ENCODE peak calls at places on chromosomes 5 and 9, in eight cellular contexts. J is neural crest cell, K is DMS153, Z is SW480, L is neuronal stem cell, N is iris pigment epithelial cell, Y is skeletal muscle cell, I is islet precursor cell. C is an unnamed sample.

GRCh38 chr9:99595796-99596195 is 225.9 kb upstream of the NR4A3 start:
- DNase-seq in K (no peak), N (no peak), Z (no peak), J (no peak), Y (no peak), I (no peak), L (no peak), C (no peak)

GRCh38 chr9:125513634-125514413 is 193.2 kb downstream of the MAPKAP1 start:
- DNase-seq in N (peak), I (peak), Z (peak), L (no peak), Y (no peak), K (no peak), J (no peak), C (no peak)

GRCh38 chr5:166823360-166823759 is 1468.1 kb upstream of the WWC1 start:
- DNase-seq in Z (no peak), I (no peak), N (no peak), K (no peak), Y (no peak), J (no peak), L (no peak), C (no peak)

GRCh38 chr5:14399054-14399657 is 182.4 kb upstream of the OTULINL start:
- DNase-seq in N (peak), J (no peak), L (no peak), Y (no peak), I (no peak), K (peak), Z (peak), C (peak)

GRCh38 chr5:17966636-17967402 is 332.6 kb downstream of the TAF11L14 start:
- DNase-seq in J (no peak), Y (no peak), Z (no peak), N (no peak), I (peak), L (no peak), K (no peak), C (no peak)

GRCh38 chr5:124649548-124650501 is 96.6 kb downstream of the ZNF608 start:
- DNase-seq in L (no peak), Z (peak), Y (peak), J (no peak), K (peak), I (no peak), N (peak), C (peak)

GRCh38 chr5:133934311-133934710 is 34.1 kb downstream of the C5orf15 start:
- DNase-seq in J (no peak), L (no peak), N (no peak), I (no peak), Z (no peak), K (no peak), Y (no peak), C (no peak)

GRCh38 chr5:178367351-178368120 is 134.9 kb upstream of the PHYKPL start:
- DNase-seq in Z (no peak), Y (no peak), L (no peak), I (no peak), N (no peak), K (no peak), J (no peak), C (no peak)

GRCh38 chr9:131617611-131618010 is 72.3 kb downstream of the PRRT1B start:
- DNase-seq in L (no peak), N (no peak), K (no peak), Y (no peak), I (no peak), Z (no peak), J (no peak), C (no peak)

GRCh38 chr9:81592890-81593271 is 96.5 kb downstream of the TLE1 start:
- DNase-seq in Y (no peak), K (peak), N (no peak), I (no peak), J (no peak), L (no peak), Z (no peak), C (no peak)

GRCh38 chr9:20292002-20292401 is 330.3 kb downstream of the MLLT3 start:
- DNase-seq in Z (peak), N (peak), Y (no peak), J (no peak), L (no peak), K (no peak), I (no peak), C (no peak)

GRCh38 chr9:77575785-77576184 is 72.3 kb downstream of the GNA14 start:
- DNase-seq in K (no peak), J (peak), L (peak), I (no peak), N (no peak), Y (no peak), Z (peak), C (no peak)

GRCh38 chr9:137606005-137606601 is 617 bp downstream of the ARRDC1 start:
- DNase-seq in Y (no peak), K (no peak), J (no peak), L (no peak), I (peak), Z (no peak), N (no peak), C (no peak)

GRCh38 chr9:137150485-137151060 is 11.6 kb downstream of the GRIN1 start:
- DNase-seq in I (no peak), J (no peak), L (no peak), K (peak), N (peak), Z (peak), Y (no peak), C (no peak)

GRCh38 chr9:127557466-127557869 is 54.6 kb upstream of the STXBP1 start:
- DNase-seq in N (no peak), J (peak), Y (no peak), K (no peak), I (peak), L (no peak), Z (no peak), C (no peak)

C was measured in CD8-positive, alpha-beta memory T cell.